ENCODE peak calls at places on chromosomes 11 and 22, in five cellular contexts. One of them, this sample, is unnamed.
A peak's percentile ranks its signal among the peaks of the same experiment; 100 is the strongest.

GRCh38 chr11:120108785-120109168 is 29.1 kb downstream of the TRIM29 start:
- DNase-seq in H1: no peak
- DNase-seq in HCT116: no peak
- DNase-seq in HepG2: no peak
- DNase-seq in GM12878: no peak
- DNase-seq in this sample: no peak

GRCh38 chr11:19524171-19524671 is 188.4 kb upstream of the NAV2 start:
- DNase-seq in H1: no peak
- DNase-seq in HCT116: no peak
- DNase-seq in HepG2: no peak
- DNase-seq in GM12878: no peak
- DNase-seq in this sample: peak; percentile 7

GRCh38 chr11:63783925-63784592 is 15.5 kb upstream of the ZFTA start:
- DNase-seq in H1: no peak
- DNase-seq in HCT116: no peak
- DNase-seq in HepG2: peak; percentile 51
- DNase-seq in GM12878: no peak
- DNase-seq in this sample: peak; percentile 42

GRCh38 chr11:88181776-88182175 is 6.5 kb upstream of the RAB38 start:
- DNase-seq in H1: no peak
- DNase-seq in HCT116: no peak
- DNase-seq in HepG2: no peak
- DNase-seq in GM12878: no peak
- DNase-seq in this sample: peak; percentile 81

GRCh38 chr22:38124236-38124974 is 13.9 kb upstream of the BAIAP2L2 start:
- DNase-seq in H1: no peak
- DNase-seq in HCT116: no peak
- DNase-seq in HepG2: no peak
- DNase-seq in GM12878: no peak
- DNase-seq in this sample: no peak

GRCh38 chr11:13315517-13316432 is 38.2 kb downstream of the BMAL1 start:
- DNase-seq in H1: no peak
- DNase-seq in HCT116: no peak
- DNase-seq in HepG2: peak; percentile 16
- DNase-seq in GM12878: no peak
- DNase-seq in this sample: no peak

GRCh38 chr11:71383461-71383860 is 64.7 kb downstream of the DHCR7 start:
- DNase-seq in H1: no peak
- DNase-seq in HCT116: no peak
- DNase-seq in HepG2: no peak
- DNase-seq in GM12878: peak; percentile 62
- DNase-seq in this sample: no peak

GRCh38 chr11:62680825-62681240 is 2.0 kb upstream of the UBXN1 start:
- DNase-seq in H1: no peak
- DNase-seq in HCT116: peak; percentile 67
- DNase-seq in HepG2: peak; percentile 80
- DNase-seq in GM12878: no peak
- DNase-seq in this sample: peak; percentile 92

GRCh38 chr11:64852804-64853520 is 8.5 kb upstream of the CDC42BPG start:
- DNase-seq in H1: no peak
- DNase-seq in HCT116: no peak
- DNase-seq in HepG2: no peak
- DNase-seq in GM12878: no peak
- DNase-seq in this sample: no peak

GRCh38 chr22:17917490-17917983 is 106.8 kb downstream of the MICAL3 start:
- DNase-seq in H1: no peak
- DNase-seq in HCT116: no peak
- DNase-seq in HepG2: no peak
- DNase-seq in GM12878: no peak
- DNase-seq in this sample: no peak

GRCh38 chr22:45129703-45130524 is 33.8 kb upstream of the NUP50 start:
- DNase-seq in H1: no peak
- DNase-seq in HCT116: no peak
- DNase-seq in HepG2: no peak
- DNase-seq in GM12878: no peak
- DNase-seq in this sample: no peak

GRCh38 chr11:94010136-94010535 is 11.0 kb upstream of the HEPHL1 start:
- DNase-seq in H1: no peak
- DNase-seq in HCT116: no peak
- DNase-seq in HepG2: no peak
- DNase-seq in GM12878: no peak
- DNase-seq in this sample: no peak

GRCh38 chr11:57498540-57498939 is 17.0 kb downstream of the SLC43A1 start:
- DNase-seq in H1: no peak
- DNase-seq in HCT116: no peak
- DNase-seq in HepG2: no peak
- DNase-seq in GM12878: no peak
- DNase-seq in this sample: no peak

GRCh38 chr22:27252282-27253049 is 549.1 kb downstream of the MN1 start:
- DNase-seq in H1: no peak
- DNase-seq in HCT116: no peak
- DNase-seq in HepG2: no peak
- DNase-seq in GM12878: no peak
- DNase-seq in this sample: no peak

GRCh38 chr11:109914809-109915653 is 178.2 kb upstream of the ZC3H12C start:
- DNase-seq in H1: no peak
- DNase-seq in HCT116: no peak
- DNase-seq in HepG2: no peak
- DNase-seq in GM12878: no peak
- DNase-seq in this sample: no peak

GRCh38 chr11:104661901-104662300 is 236.4 kb downstream of the CASP12 start:
- DNase-seq in H1: no peak
- DNase-seq in HCT116: no peak
- DNase-seq in HepG2: no peak
- DNase-seq in GM12878: no peak
- DNase-seq in this sample: no peak

GRCh38 chr11:85810521-85810870 is 445 bp downstream of the SYTL2 start:
- DNase-seq in H1: no peak
- DNase-seq in HCT116: no peak
- DNase-seq in HepG2: no peak
- DNase-seq in GM12878: no peak
- DNase-seq in this sample: no peak

GRCh38 chr11:128483211-128483788 is 104.1 kb downstream of the ETS1 start:
- DNase-seq in H1: no peak
- DNase-seq in HCT116: no peak
- DNase-seq in HepG2: no peak
- DNase-seq in GM12878: peak; percentile 79
- DNase-seq in this sample: no peak

GRCh38 chr11:104999716-105000115 is 23.3 kb downstream of the CASP5 start:
- DNase-seq in H1: no peak
- DNase-seq in HCT116: no peak
- DNase-seq in HepG2: no peak
- DNase-seq in GM12878: no peak
- DNase-seq in this sample: no peak

GRCh38 chr22:26763633-26764295 is 106.4 kb downstream of the MIAT start:
- DNase-seq in H1: no peak
- DNase-seq in HCT116: no peak
- DNase-seq in HepG2: peak; percentile 43
- DNase-seq in GM12878: no peak
- DNase-seq in this sample: peak; percentile 51

GRCh38 chr11:5476184-5476819 is 12.2 kb upstream of the OR52D1 start:
- DNase-seq in H1: no peak
- DNase-seq in HCT116: peak; percentile 38
- DNase-seq in HepG2: peak; percentile 36
- DNase-seq in GM12878: no peak
- DNase-seq in this sample: peak; percentile 7

GRCh38 chr11:30683176-30683575 is 97.0 kb upstream of the MPPED2 start:
- DNase-seq in H1: no peak
- DNase-seq in HCT116: no peak
- DNase-seq in HepG2: no peak
- DNase-seq in GM12878: no peak
- DNase-seq in this sample: no peak

GRCh38 chr11:132056689-132057088 is 686.3 kb downstream of the NTM start:
- DNase-seq in H1: no peak
- DNase-seq in HCT116: no peak
- DNase-seq in HepG2: no peak
- DNase-seq in GM12878: no peak
- DNase-seq in this sample: no peak

GRCh38 chr11:75325713-75326438 is 25.6 kb downstream of the ARRB1 start:
- DNase-seq in H1: no peak
- DNase-seq in HCT116: peak; percentile 71
- DNase-seq in HepG2: no peak
- DNase-seq in GM12878: no peak
- DNase-seq in this sample: peak; percentile 80

GRCh38 chr11:129703846-129704245 is 111.8 kb upstream of the TMEM45B start:
- DNase-seq in H1: no peak
- DNase-seq in HCT116: no peak
- DNase-seq in HepG2: no peak
- DNase-seq in GM12878: no peak
- DNase-seq in this sample: no peak

GRCh38 chr11:72814831-72815618 is 814 bp downstream of the ATG16L2 start:
- DNase-seq in H1: no peak
- DNase-seq in HCT116: peak; percentile 71
- DNase-seq in HepG2: peak; percentile 54
- DNase-seq in GM12878: no peak
- DNase-seq in this sample: peak; percentile 80

GRCh38 chr11:7512525-7513209 is 1.1 kb upstream of the PPFIBP2 start:
- DNase-seq in H1: no peak
- DNase-seq in HCT116: no peak
- DNase-seq in HepG2: peak; percentile 13
- DNase-seq in GM12878: no peak
- DNase-seq in this sample: peak; percentile 2

GRCh38 chr11:76086713-76087635 is 119.3 kb downstream of the WNT11 start:
- DNase-seq in H1: no peak
- DNase-seq in HCT116: no peak
- DNase-seq in HepG2: no peak
- DNase-seq in GM12878: no peak
- DNase-seq in this sample: no peak

GRCh38 chr11:45844822-45845573 is 2.3 kb upstream of the CRY2 start:
- DNase-seq in H1: no peak
- DNase-seq in HCT116: no peak
- DNase-seq in HepG2: no peak
- DNase-seq in GM12878: no peak
- DNase-seq in this sample: no peak

GRCh38 chr22:45254789-45255261 is 14.1 kb upstream of the KIAA0930 start:
- DNase-seq in H1: no peak
- DNase-seq in HCT116: no peak
- DNase-seq in HepG2: no peak
- DNase-seq in GM12878: peak; percentile 76
- DNase-seq in this sample: no peak

GRCh38 chr22:40720538-40721256 is 41.4 kb downstream of the MCHR1 start:
- DNase-seq in H1: no peak
- DNase-seq in HCT116: no peak
- DNase-seq in HepG2: no peak
- DNase-seq in GM12878: no peak
- DNase-seq in this sample: no peak

GRCh38 chr11:72848846-72849466 is 34.7 kb downstream of the ATG16L2 start:
- DNase-seq in H1: no peak
- DNase-seq in HCT116: no peak
- DNase-seq in HepG2: peak; percentile 29
- DNase-seq in GM12878: no peak
- DNase-seq in this sample: peak; percentile 70

GRCh38 chr22:35622132-35622913 is 5.2 kb upstream of the MB start:
- DNase-seq in H1: no peak
- DNase-seq in HCT116: no peak
- DNase-seq in HepG2: no peak
- DNase-seq in GM12878: no peak
- DNase-seq in this sample: peak; percentile 42

DNA sequence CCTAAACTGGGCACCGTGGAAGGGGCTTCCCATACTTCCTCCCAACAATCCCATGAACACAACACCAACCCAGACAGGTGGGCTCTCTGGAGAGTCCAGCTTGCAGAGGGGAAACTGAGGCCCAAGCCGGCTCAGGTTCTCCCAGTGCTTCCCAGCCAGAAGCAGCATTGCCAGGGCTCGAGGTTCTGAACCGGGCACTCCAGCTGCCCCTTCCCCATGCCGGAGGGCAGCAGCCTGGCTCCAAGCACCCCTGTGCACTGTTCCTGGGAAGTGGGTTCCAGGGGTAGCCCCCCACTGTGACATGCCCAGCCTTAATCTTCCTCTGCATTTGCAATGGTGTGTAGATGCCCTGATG is 91.5 kb downstream of the MYEOV start:
- DNase-seq in H1: no peak
- DNase-seq in HCT116: no peak
- DNase-seq in HepG2: no peak
- DNase-seq in GM12878: no peak
- DNase-seq in this sample: no peak
- TF ChIP-seq JUND in H1: no peak
- TF ChIP-seq JUND in HCT116: no peak
- TF ChIP-seq JUND in HepG2: no peak
- TF ChIP-seq JUND in GM12878: no peak
- TF ChIP-seq JUND in this sample: no peak

GRCh38 chr11:135035282-135035681 is 623.2 kb upstream of the B3GAT1 start:
- DNase-seq in H1: no peak
- DNase-seq in HCT116: no peak
- DNase-seq in HepG2: no peak
- DNase-seq in GM12878: no peak
- DNase-seq in this sample: no peak

GRCh38 chr11:135037828-135038227 is 625.8 kb upstream of the B3GAT1 start:
- DNase-seq in H1: no peak
- DNase-seq in HCT116: no peak
- DNase-seq in HepG2: no peak
- DNase-seq in GM12878: no peak
- DNase-seq in this sample: no peak

GRCh38 chr11:135036488-135037297 is 624.7 kb upstream of the B3GAT1 start:
- DNase-seq in H1: no peak
- DNase-seq in HCT116: no peak
- DNase-seq in HepG2: no peak
- DNase-seq in GM12878: no peak
- DNase-seq in this sample: no peak

GRCh38 chr11:135033545-135033944 is 621.5 kb upstream of the B3GAT1 start:
- DNase-seq in H1: peak; percentile 54
- DNase-seq in HCT116: no peak
- DNase-seq in HepG2: peak; percentile 6
- DNase-seq in GM12878: no peak
- DNase-seq in this sample: peak; percentile 82
- TF ChIP-seq JUND in H1: no peak
- TF ChIP-seq JUND in HCT116: no peak
- TF ChIP-seq JUND in HepG2: no peak
- TF ChIP-seq JUND in GM12878: no peak
- TF ChIP-seq JUND in this sample: no peak

DNA sequence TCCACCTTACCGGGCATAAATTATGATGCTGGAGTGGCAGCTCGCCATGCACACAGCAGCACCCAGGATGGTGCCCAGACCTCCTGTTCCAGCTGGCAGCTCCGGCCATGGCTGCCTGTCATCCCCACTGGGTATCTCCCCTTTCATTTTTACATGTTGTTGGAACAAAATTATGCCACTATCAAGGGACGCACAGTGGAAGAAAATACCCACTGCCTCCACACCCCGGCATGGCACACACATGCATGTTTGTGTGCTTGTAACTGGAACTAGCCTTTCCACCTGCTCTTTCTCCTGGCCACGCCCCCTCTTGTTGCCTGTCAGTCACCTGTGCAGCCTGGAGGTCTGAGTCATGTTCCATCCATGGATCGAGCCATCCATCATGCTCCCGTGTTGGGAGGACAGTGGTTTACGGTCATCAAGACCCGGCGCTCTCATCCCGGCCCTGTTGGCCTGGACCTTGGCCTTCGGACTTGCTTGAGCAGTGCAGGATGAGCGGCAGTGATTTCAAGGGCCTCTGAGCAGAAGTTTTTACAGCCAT is 1069.6 kb downstream of the BRD1 start:
- DNase-seq in H1: no peak
- DNase-seq in HCT116: no peak
- DNase-seq in HepG2: no peak
- DNase-seq in GM12878: no peak
- DNase-seq in this sample: no peak
- TF ChIP-seq JUND in H1: no peak
- TF ChIP-seq JUND in HCT116: no peak
- TF ChIP-seq JUND in HepG2: no peak
- TF ChIP-seq JUND in GM12878: no peak
- TF ChIP-seq JUND in this sample: no peak

GRCh38 chr11:17224727-17225126 is 16.9 kb upstream of the PIK3C2A start:
- DNase-seq in H1: no peak
- DNase-seq in HCT116: no peak
- DNase-seq in HepG2: no peak
- DNase-seq in GM12878: no peak
- DNase-seq in this sample: no peak
- TF ChIP-seq JUND in H1: no peak
- TF ChIP-seq JUND in HCT116: no peak
- TF ChIP-seq JUND in HepG2: no peak
- TF ChIP-seq JUND in GM12878: no peak
- TF ChIP-seq JUND in this sample: no peak